ENCODE peak calls at places on chromosomes 7 and 10, in six cellular contexts. One of them, this sample, is unnamed.

GRCh38 chr7:150357277-150357676 is 11.3 kb upstream of the REPIN1 start:
- DNase-seq in GM13977: no peak
- DNase-seq in SW 1271: no peak
- DNase-seq in left kidney: no peak
- DNase-seq in stimulated activated CD4-positive, alpha-beta T cell treated with anti-CD3 and anti-CD28 coated beads, Interleukin-15, amount 100 ng/mL, for 24 hours: peak
- DNase-seq in upper lobe of right lung: peak
- DNase-seq in this sample: no peak

GRCh38 chr7:44846816-44847508 is 925 bp downstream of the H2AZ2 start:
- DNase-seq in upper lobe of right lung: no peak
- DNase-seq in SW 1271: no peak
- DNase-seq in left kidney: no peak
- DNase-seq in stimulated activated CD4-positive, alpha-beta T cell treated with anti-CD3 and anti-CD28 coated beads, Interleukin-15, amount 100 ng/mL, for 24 hours: no peak
- DNase-seq in GM13977: no peak
- DNase-seq in this sample: no peak

GRCh38 chr7:24926623-24927539 is 53.1 kb downstream of the OSBPL3 start:
- DNase-seq in stimulated activated CD4-positive, alpha-beta T cell treated with anti-CD3 and anti-CD28 coated beads, Interleukin-15, amount 100 ng/mL, for 24 hours: no peak
- DNase-seq in SW 1271: no peak
- DNase-seq in left kidney: no peak
- DNase-seq in upper lobe of right lung: no peak
- DNase-seq in GM13977: no peak
- DNase-seq in this sample: no peak

GRCh38 chr7:152513861-152514770 is 78.3 kb upstream of the KMT2C start:
- DNase-seq in stimulated activated CD4-positive, alpha-beta T cell treated with anti-CD3 and anti-CD28 coated beads, Interleukin-15, amount 100 ng/mL, for 24 hours: no peak
- DNase-seq in SW 1271: no peak
- DNase-seq in left kidney: no peak
- DNase-seq in upper lobe of right lung: no peak
- DNase-seq in GM13977: no peak
- DNase-seq in this sample: no peak

GRCh38 chr10:112115781-112116385 is 67.7 kb downstream of the GPAM start:
- DNase-seq in left kidney: peak
- DNase-seq in GM13977: peak
- DNase-seq in stimulated activated CD4-positive, alpha-beta T cell treated with anti-CD3 and anti-CD28 coated beads, Interleukin-15, amount 100 ng/mL, for 24 hours: peak
- DNase-seq in SW 1271: peak
- DNase-seq in upper lobe of right lung: no peak
- DNase-seq in this sample: no peak

GRCh38 chr7:50612704-50613103 is 47.5 kb upstream of the DDC start:
- DNase-seq in left kidney: no peak
- DNase-seq in stimulated activated CD4-positive, alpha-beta T cell treated with anti-CD3 and anti-CD28 coated beads, Interleukin-15, amount 100 ng/mL, for 24 hours: no peak
- DNase-seq in GM13977: no peak
- DNase-seq in SW 1271: no peak
- DNase-seq in upper lobe of right lung: no peak
- DNase-seq in this sample: no peak

GRCh38 chr7:114832906-114833595 is 88.8 kb upstream of the MDFIC start:
- DNase-seq in GM13977: peak
- DNase-seq in stimulated activated CD4-positive, alpha-beta T cell treated with anti-CD3 and anti-CD28 coated beads, Interleukin-15, amount 100 ng/mL, for 24 hours: no peak
- DNase-seq in left kidney: no peak
- DNase-seq in upper lobe of right lung: no peak
- DNase-seq in SW 1271: no peak
- DNase-seq in this sample: no peak

GRCh38 chr10:5623081-5623748 is 43.2 kb downstream of the ASB13 start:
- DNase-seq in SW 1271: peak
- DNase-seq in GM13977: peak
- DNase-seq in left kidney: peak
- DNase-seq in stimulated activated CD4-positive, alpha-beta T cell treated with anti-CD3 and anti-CD28 coated beads, Interleukin-15, amount 100 ng/mL, for 24 hours: peak
- DNase-seq in upper lobe of right lung: peak
- DNase-seq in this sample: peak

GRCh38 chr7:97421307-97421905 is 303.9 kb downstream of the SDHAF3 start:
- DNase-seq in GM13977: no peak
- DNase-seq in stimulated activated CD4-positive, alpha-beta T cell treated with anti-CD3 and anti-CD28 coated beads, Interleukin-15, amount 100 ng/mL, for 24 hours: no peak
- DNase-seq in left kidney: no peak
- DNase-seq in SW 1271: no peak
- DNase-seq in upper lobe of right lung: no peak
- DNase-seq in this sample: no peak

GRCh38 chr10:95408148-95408930 is 117.5 kb upstream of the PDLIM1 start:
- DNase-seq in upper lobe of right lung: no peak
- DNase-seq in left kidney: no peak
- DNase-seq in stimulated activated CD4-positive, alpha-beta T cell treated with anti-CD3 and anti-CD28 coated beads, Interleukin-15, amount 100 ng/mL, for 24 hours: no peak
- DNase-seq in SW 1271: no peak
- DNase-seq in GM13977: no peak
- DNase-seq in this sample: no peak

GRCh38 chr10:30127120-30127541 is 67.7 kb upstream of the JCAD start:
- DNase-seq in stimulated activated CD4-positive, alpha-beta T cell treated with anti-CD3 and anti-CD28 coated beads, Interleukin-15, amount 100 ng/mL, for 24 hours: no peak
- DNase-seq in GM13977: no peak
- DNase-seq in upper lobe of right lung: no peak
- DNase-seq in left kidney: no peak
- DNase-seq in SW 1271: no peak
- DNase-seq in this sample: no peak

GRCh38 chr10:126115861-126116260 is 219.5 kb downstream of the FANK1 start:
- DNase-seq in left kidney: no peak
- DNase-seq in upper lobe of right lung: no peak
- DNase-seq in GM13977: no peak
- DNase-seq in stimulated activated CD4-positive, alpha-beta T cell treated with anti-CD3 and anti-CD28 coated beads, Interleukin-15, amount 100 ng/mL, for 24 hours: no peak
- DNase-seq in SW 1271: no peak
- DNase-seq in this sample: no peak

GRCh38 chr7:68434857-68435256 is 1163.4 kb upstream of the AUTS2 start:
- DNase-seq in upper lobe of right lung: no peak
- DNase-seq in left kidney: peak
- DNase-seq in SW 1271: no peak
- DNase-seq in stimulated activated CD4-positive, alpha-beta T cell treated with anti-CD3 and anti-CD28 coated beads, Interleukin-15, amount 100 ng/mL, for 24 hours: no peak
- DNase-seq in GM13977: no peak
- DNase-seq in this sample: no peak

GRCh38 chr10:104077282-104078151 is 8.2 kb downstream of the COL17A1 start:
- DNase-seq in SW 1271: no peak
- DNase-seq in upper lobe of right lung: no peak
- DNase-seq in GM13977: no peak
- DNase-seq in stimulated activated CD4-positive, alpha-beta T cell treated with anti-CD3 and anti-CD28 coated beads, Interleukin-15, amount 100 ng/mL, for 24 hours: no peak
- DNase-seq in left kidney: no peak
- DNase-seq in this sample: no peak

GRCh38 chr7:38558786-38559185 is 72.4 kb downstream of the AMPH start:
- DNase-seq in upper lobe of right lung: no peak
- DNase-seq in GM13977: no peak
- DNase-seq in left kidney: peak
- DNase-seq in SW 1271: no peak
- DNase-seq in stimulated activated CD4-positive, alpha-beta T cell treated with anti-CD3 and anti-CD28 coated beads, Interleukin-15, amount 100 ng/mL, for 24 hours: no peak
- DNase-seq in this sample: no peak

GRCh38 chr7:51665045-51665785 is 348.6 kb upstream of the COBL start:
- DNase-seq in SW 1271: no peak
- DNase-seq in left kidney: no peak
- DNase-seq in upper lobe of right lung: no peak
- DNase-seq in GM13977: no peak
- DNase-seq in stimulated activated CD4-positive, alpha-beta T cell treated with anti-CD3 and anti-CD28 coated beads, Interleukin-15, amount 100 ng/mL, for 24 hours: no peak
- DNase-seq in this sample: no peak

GRCh38 chr7:158276414-158277218 is 311.0 kb downstream of the PTPRN2 start:
- DNase-seq in stimulated activated CD4-positive, alpha-beta T cell treated with anti-CD3 and anti-CD28 coated beads, Interleukin-15, amount 100 ng/mL, for 24 hours: no peak
- DNase-seq in GM13977: no peak
- DNase-seq in left kidney: no peak
- DNase-seq in upper lobe of right lung: peak
- DNase-seq in SW 1271: no peak
- DNase-seq in this sample: no peak

GRCh38 chr7:71735961-71736556 is 604.1 kb downstream of the GALNT17 start:
- DNase-seq in stimulated activated CD4-positive, alpha-beta T cell treated with anti-CD3 and anti-CD28 coated beads, Interleukin-15, amount 100 ng/mL, for 24 hours: peak
- DNase-seq in GM13977: peak
- DNase-seq in left kidney: peak
- DNase-seq in upper lobe of right lung: no peak
- DNase-seq in SW 1271: peak
- DNase-seq in this sample: no peak

GRCh38 chr7:65441010-65441409 is 67.4 kb downstream of the ZNF92 start:
- DNase-seq in stimulated activated CD4-positive, alpha-beta T cell treated with anti-CD3 and anti-CD28 coated beads, Interleukin-15, amount 100 ng/mL, for 24 hours: no peak
- DNase-seq in upper lobe of right lung: no peak
- DNase-seq in GM13977: no peak
- DNase-seq in SW 1271: peak
- DNase-seq in left kidney: no peak
- DNase-seq in this sample: no peak

GRCh38 chr7:26329520-26330269 is 38.0 kb downstream of the SNX10 start:
- DNase-seq in GM13977: no peak
- DNase-seq in left kidney: no peak
- DNase-seq in SW 1271: no peak
- DNase-seq in stimulated activated CD4-positive, alpha-beta T cell treated with anti-CD3 and anti-CD28 coated beads, Interleukin-15, amount 100 ng/mL, for 24 hours: no peak
- DNase-seq in upper lobe of right lung: peak
- DNase-seq in this sample: no peak

GRCh38 chr10:73998623-73999622 is 1.0 kb downstream of the VCL start:
- DNase-seq in stimulated activated CD4-positive, alpha-beta T cell treated with anti-CD3 and anti-CD28 coated beads, Interleukin-15, amount 100 ng/mL, for 24 hours: peak
- DNase-seq in left kidney: peak
- DNase-seq in SW 1271: peak
- DNase-seq in upper lobe of right lung: peak
- DNase-seq in GM13977: no peak
- DNase-seq in this sample: no peak

GRCh38 chr10:118754132-118754555 is 626 bp downstream of the CACUL1 start:
- DNase-seq in upper lobe of right lung: peak
- DNase-seq in left kidney: peak
- DNase-seq in stimulated activated CD4-positive, alpha-beta T cell treated with anti-CD3 and anti-CD28 coated beads, Interleukin-15, amount 100 ng/mL, for 24 hours: peak
- DNase-seq in GM13977: peak
- DNase-seq in SW 1271: peak
- DNase-seq in this sample: no peak